ENCODE peak calls at places on chromosomes 11 and 22, in six cellular contexts. One of them, this sample, is unnamed.

GRCh38 chr11:4697583-4697982 is at the start of gene OR51E2:
- DNase-seq in fibroblast of mammary gland: no peak
- DNase-seq in psoas muscle: no peak
- DNase-seq in choroid plexus epithelial cell: peak; percentile 19
- DNase-seq in dorsolateral prefrontal cortex: no peak
- DNase-seq in stomach: no peak
- DNase-seq in this sample: peak; percentile 6

GRCh38 chr22:30694638-30695350 is at the start of gene OSBP2:
- DNase-seq in fibroblast of mammary gland: no peak
- DNase-seq in psoas muscle: peak; percentile 64
- DNase-seq in choroid plexus epithelial cell: no peak
- DNase-seq in dorsolateral prefrontal cortex: peak; percentile 78
- DNase-seq in stomach: peak; percentile 57
- DNase-seq in this sample: no peak

GRCh38 chr11:134124660-134125451 is 56.0 kb downstream of the JAM3 start:
- DNase-seq in fibroblast of mammary gland: peak; percentile 66
- DNase-seq in psoas muscle: peak; percentile 70
- DNase-seq in choroid plexus epithelial cell: no peak
- DNase-seq in dorsolateral prefrontal cortex: peak; percentile 80
- DNase-seq in stomach: peak; percentile 40
- DNase-seq in this sample: peak; percentile 35

GRCh38 chr11:66976048-66976467 is 954 bp downstream of the C11orf86 start:
- DNase-seq in fibroblast of mammary gland: no peak
- DNase-seq in psoas muscle: no peak
- DNase-seq in choroid plexus epithelial cell: peak; percentile 42
- DNase-seq in dorsolateral prefrontal cortex: no peak
- DNase-seq in stomach: no peak
- DNase-seq in this sample: no peak

GRCh38 chr11:103892603-103893002 is 143.8 kb upstream of the DDI1 start:
- DNase-seq in fibroblast of mammary gland: peak; percentile 79
- DNase-seq in psoas muscle: no peak
- DNase-seq in choroid plexus epithelial cell: peak; percentile 60
- DNase-seq in dorsolateral prefrontal cortex: no peak
- DNase-seq in stomach: no peak
- DNase-seq in this sample: peak; percentile 67

GRCh38 chr11:12224537-12224893 is 114.1 kb downstream of the MICAL2 start:
- DNase-seq in fibroblast of mammary gland: peak; percentile 48
- DNase-seq in psoas muscle: peak; percentile 87
- DNase-seq in choroid plexus epithelial cell: peak; percentile 90
- DNase-seq in dorsolateral prefrontal cortex: no peak
- DNase-seq in stomach: peak; percentile 90
- DNase-seq in this sample: peak; percentile 98

GRCh38 chr11:119673389-119674336 is 55.3 kb downstream of the NECTIN1 start:
- DNase-seq in fibroblast of mammary gland: no peak
- DNase-seq in psoas muscle: no peak
- DNase-seq in choroid plexus epithelial cell: no peak
- DNase-seq in dorsolateral prefrontal cortex: no peak
- DNase-seq in stomach: peak; percentile 30
- DNase-seq in this sample: no peak

GRCh38 chr11:20003357-20003756 is 156.9 kb downstream of the DBX1 start:
- DNase-seq in fibroblast of mammary gland: no peak
- DNase-seq in psoas muscle: no peak
- DNase-seq in choroid plexus epithelial cell: no peak
- DNase-seq in dorsolateral prefrontal cortex: no peak
- DNase-seq in stomach: no peak
- DNase-seq in this sample: no peak

GRCh38 chr22:22440188-22440587 is 68.4 kb downstream of the ZNF280B start:
- DNase-seq in fibroblast of mammary gland: no peak
- DNase-seq in psoas muscle: no peak
- DNase-seq in choroid plexus epithelial cell: no peak
- DNase-seq in dorsolateral prefrontal cortex: no peak
- DNase-seq in stomach: no peak
- DNase-seq in this sample: no peak

GRCh38 chr22:48884786-48885185 is 942.9 kb downstream of the BRD1 start:
- DNase-seq in fibroblast of mammary gland: no peak
- DNase-seq in psoas muscle: peak; percentile 40
- DNase-seq in choroid plexus epithelial cell: no peak
- DNase-seq in dorsolateral prefrontal cortex: peak; percentile 37
- DNase-seq in stomach: no peak
- DNase-seq in this sample: no peak

GRCh38 chr11:10400856-10401255 is 54.2 kb upstream of the AMPD3 start:
- DNase-seq in fibroblast of mammary gland: no peak
- DNase-seq in psoas muscle: no peak
- DNase-seq in choroid plexus epithelial cell: peak; percentile 20
- DNase-seq in dorsolateral prefrontal cortex: no peak
- DNase-seq in stomach: no peak
- DNase-seq in this sample: peak; percentile 41

GRCh38 chr11:64127267-64128072 is 38.4 kb downstream of the MACROD1 start:
- DNase-seq in fibroblast of mammary gland: no peak
- DNase-seq in psoas muscle: no peak
- DNase-seq in choroid plexus epithelial cell: no peak
- DNase-seq in dorsolateral prefrontal cortex: no peak
- DNase-seq in stomach: no peak
- DNase-seq in this sample: no peak

GRCh38 chr22:39454385-39454871 is 2.4 kb upstream of the MGAT3 start:
- DNase-seq in fibroblast of mammary gland: no peak
- DNase-seq in psoas muscle: no peak
- DNase-seq in choroid plexus epithelial cell: no peak
- DNase-seq in dorsolateral prefrontal cortex: no peak
- DNase-seq in stomach: peak; percentile 68
- DNase-seq in this sample: no peak

GRCh38 chr11:9574556-9574805 is 1.0 kb downstream of the WEE1 start:
- DNase-seq in fibroblast of mammary gland: no peak
- DNase-seq in psoas muscle: peak; percentile 66
- DNase-seq in choroid plexus epithelial cell: peak; percentile 39
- DNase-seq in dorsolateral prefrontal cortex: no peak
- DNase-seq in stomach: peak; percentile 34
- DNase-seq in this sample: no peak

GRCh38 chr22:30205281-30206115 is 41.1 kb downstream of the LIF start:
- DNase-seq in fibroblast of mammary gland: peak; percentile 98
- DNase-seq in psoas muscle: peak; percentile 85
- DNase-seq in choroid plexus epithelial cell: peak; percentile 94
- DNase-seq in dorsolateral prefrontal cortex: no peak
- DNase-seq in stomach: peak; percentile 25
- DNase-seq in this sample: peak; percentile 92

GRCh38 chr22:25059438-25059837 is 106.9 kb downstream of the KIAA1671 start:
- DNase-seq in fibroblast of mammary gland: no peak
- DNase-seq in psoas muscle: no peak
- DNase-seq in choroid plexus epithelial cell: no peak
- DNase-seq in dorsolateral prefrontal cortex: no peak
- DNase-seq in stomach: no peak
- DNase-seq in this sample: no peak

GRCh38 chr11:114283422-114283821 is 12.8 kb upstream of the NNMT start:
- DNase-seq in fibroblast of mammary gland: no peak
- DNase-seq in psoas muscle: no peak
- DNase-seq in choroid plexus epithelial cell: no peak
- DNase-seq in dorsolateral prefrontal cortex: no peak
- DNase-seq in stomach: no peak
- DNase-seq in this sample: no peak

GRCh38 chr11:8060146-8060719 is 20.8 kb upstream of the TUB start:
- DNase-seq in fibroblast of mammary gland: no peak
- DNase-seq in psoas muscle: no peak
- DNase-seq in choroid plexus epithelial cell: no peak
- DNase-seq in dorsolateral prefrontal cortex: no peak
- DNase-seq in stomach: peak; percentile 13
- DNase-seq in this sample: no peak

GRCh38 chr11:2472428-2473186 is 27.8 kb downstream of the KCNQ1 start:
- DNase-seq in fibroblast of mammary gland: no peak
- DNase-seq in psoas muscle: no peak
- DNase-seq in choroid plexus epithelial cell: no peak
- DNase-seq in dorsolateral prefrontal cortex: no peak
- DNase-seq in stomach: peak; percentile 13
- DNase-seq in this sample: no peak

GRCh38 chr11:3807856-3808845 is at the start of gene PGAP2:
- DNase-seq in fibroblast of mammary gland: peak; percentile 47
- DNase-seq in psoas muscle: peak; percentile 75
- DNase-seq in choroid plexus epithelial cell: peak; percentile 66
- DNase-seq in dorsolateral prefrontal cortex: peak; percentile 76
- DNase-seq in stomach: peak; percentile 68
- DNase-seq in this sample: peak; percentile 31

DNA sequence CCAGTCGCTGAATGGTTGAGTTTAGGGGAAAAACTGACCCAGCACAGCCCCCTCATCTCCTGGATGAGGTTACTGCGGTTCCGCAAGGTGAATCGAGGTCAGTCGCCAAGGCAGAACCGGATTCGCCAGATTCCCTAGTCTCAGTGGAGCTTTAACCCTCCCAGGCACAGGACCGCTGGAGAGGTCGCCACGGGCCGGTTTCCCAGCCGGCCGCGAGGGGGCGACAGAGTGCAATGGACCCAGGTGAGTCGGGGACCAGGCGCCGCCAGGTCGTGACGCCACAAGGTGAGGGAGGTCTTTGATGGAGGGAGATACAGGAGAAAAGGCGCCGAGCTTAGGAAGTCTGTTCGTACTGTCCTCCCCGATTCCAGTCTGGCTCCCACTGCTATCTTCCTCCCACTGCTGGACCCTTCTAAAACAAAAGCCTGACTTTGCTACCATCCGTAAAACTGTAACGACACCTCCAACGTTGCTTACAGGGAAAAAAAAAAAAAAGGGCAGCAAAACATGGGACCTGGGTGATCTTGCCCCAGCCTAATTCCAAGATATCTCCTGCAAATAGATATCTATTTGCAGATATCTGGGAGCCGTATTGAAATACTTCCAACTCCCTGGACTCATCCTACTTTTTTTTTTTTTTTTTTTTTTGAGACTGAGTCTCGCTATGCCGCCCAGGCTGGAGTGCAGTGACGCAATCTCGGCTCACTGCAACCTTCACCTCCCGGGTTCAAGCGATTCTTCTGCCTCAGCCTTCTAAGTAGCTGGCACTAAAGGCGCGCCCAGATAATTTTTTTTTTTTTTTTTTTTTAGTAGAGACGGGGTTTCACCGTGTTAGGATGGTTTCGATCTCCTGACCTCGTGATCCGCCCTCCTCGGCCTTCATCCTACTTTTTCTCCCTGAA is 1.4 kb upstream of the GGA1 start:
- DNase-seq in fibroblast of mammary gland: peak; percentile 46
- DNase-seq in psoas muscle: peak; percentile 87
- DNase-seq in choroid plexus epithelial cell: peak; percentile 72
- DNase-seq in dorsolateral prefrontal cortex: peak; percentile 86
- DNase-seq in stomach: peak; percentile 97
- DNase-seq in this sample: peak; percentile 55
- H3K4me3 ChIP-seq in fibroblast of mammary gland: peak overlapping the region; percentile 25
- H3K4me3 ChIP-seq in psoas muscle: peak overlapping the region; percentile 99
- H3K4me3 ChIP-seq in choroid plexus epithelial cell: peak overlapping the region; percentile 41
- H3K4me3 ChIP-seq in dorsolateral prefrontal cortex: peak overlapping the region; percentile 81
- H3K4me3 ChIP-seq in stomach: peak overlapping the region; percentile 94
- H3K4me3 ChIP-seq in this sample: peak overlapping the region; percentile 82

GRCh38 chr11:116928845-116929244 is 91.4 kb upstream of the APOA1 start:
- DNase-seq in fibroblast of mammary gland: no peak
- DNase-seq in psoas muscle: no peak
- DNase-seq in choroid plexus epithelial cell: peak; percentile 12
- DNase-seq in dorsolateral prefrontal cortex: no peak
- DNase-seq in stomach: no peak
- DNase-seq in this sample: no peak

GRCh38 chr11:116930586-116930985 is 93.2 kb upstream of the APOA1 start:
- DNase-seq in fibroblast of mammary gland: no peak
- DNase-seq in psoas muscle: no peak
- DNase-seq in choroid plexus epithelial cell: no peak
- DNase-seq in dorsolateral prefrontal cortex: no peak
- DNase-seq in stomach: no peak
- DNase-seq in this sample: no peak

GRCh38 chr11:116931206-116931953 is 94.0 kb upstream of the APOA1 start:
- DNase-seq in fibroblast of mammary gland: peak; percentile 13
- DNase-seq in psoas muscle: no peak
- DNase-seq in choroid plexus epithelial cell: peak; percentile 16
- DNase-seq in dorsolateral prefrontal cortex: no peak
- DNase-seq in stomach: no peak
- DNase-seq in this sample: no peak

GRCh38 chr11:116929393-116930090 is 92.1 kb upstream of the APOA1 start:
- DNase-seq in fibroblast of mammary gland: peak; percentile 37
- DNase-seq in psoas muscle: no peak
- DNase-seq in choroid plexus epithelial cell: peak; percentile 27
- DNase-seq in dorsolateral prefrontal cortex: no peak
- DNase-seq in stomach: no peak
- DNase-seq in this sample: no peak

GRCh38 chr11:116930177-116930576 is 92.8 kb upstream of the APOA1 start:
- DNase-seq in fibroblast of mammary gland: peak; percentile 32
- DNase-seq in psoas muscle: no peak
- DNase-seq in choroid plexus epithelial cell: peak; percentile 70
- DNase-seq in dorsolateral prefrontal cortex: no peak
- DNase-seq in stomach: no peak
- DNase-seq in this sample: peak; percentile 49
- H3K4me3 ChIP-seq in fibroblast of mammary gland: no peak overlapping the region
- H3K4me3 ChIP-seq in psoas muscle: peak overlapping the region; percentile 26
- H3K4me3 ChIP-seq in choroid plexus epithelial cell: no peak overlapping the region
- H3K4me3 ChIP-seq in dorsolateral prefrontal cortex: no peak overlapping the region
- H3K4me3 ChIP-seq in stomach: peak overlapping the region; percentile 18
- H3K4me3 ChIP-seq in this sample: peak overlapping the region; percentile 6

GRCh38 chr11:469684-470667 is 19.9 kb downstream of the PTDSS2 start:
- DNase-seq in fibroblast of mammary gland: peak; percentile 82
- DNase-seq in psoas muscle: peak; percentile 52
- DNase-seq in choroid plexus epithelial cell: peak; percentile 91
- DNase-seq in dorsolateral prefrontal cortex: peak; percentile 84
- DNase-seq in stomach: peak; percentile 63
- DNase-seq in this sample: peak; percentile 52

GRCh38 chr11:471468-472145 is 21.5 kb downstream of the PTDSS2 start:
- DNase-seq in fibroblast of mammary gland: no peak
- DNase-seq in psoas muscle: peak; percentile 54
- DNase-seq in choroid plexus epithelial cell: no peak
- DNase-seq in dorsolateral prefrontal cortex: no peak
- DNase-seq in stomach: no peak
- DNase-seq in this sample: no peak

GRCh38 chr11:465896-466538 is 15.9 kb downstream of the PTDSS2 start:
- DNase-seq in fibroblast of mammary gland: no peak
- DNase-seq in psoas muscle: no peak
- DNase-seq in choroid plexus epithelial cell: no peak
- DNase-seq in dorsolateral prefrontal cortex: no peak
- DNase-seq in stomach: no peak
- DNase-seq in this sample: no peak

GRCh38 chr11:468036-468435 is 18.0 kb downstream of the PTDSS2 start:
- DNase-seq in fibroblast of mammary gland: no peak
- DNase-seq in psoas muscle: peak; percentile 36
- DNase-seq in choroid plexus epithelial cell: no peak
- DNase-seq in dorsolateral prefrontal cortex: no peak
- DNase-seq in stomach: no peak
- DNase-seq in this sample: no peak

GRCh38 chr11:468493-468892 is 18.4 kb downstream of the PTDSS2 start:
- DNase-seq in fibroblast of mammary gland: no peak
- DNase-seq in psoas muscle: no peak
- DNase-seq in choroid plexus epithelial cell: no peak
- DNase-seq in dorsolateral prefrontal cortex: no peak
- DNase-seq in stomach: no peak
- DNase-seq in this sample: no peak
- H3K4me3 ChIP-seq in fibroblast of mammary gland: no peak overlapping the region
- H3K4me3 ChIP-seq in psoas muscle: no peak overlapping the region
- H3K4me3 ChIP-seq in choroid plexus epithelial cell: no peak overlapping the region
- H3K4me3 ChIP-seq in dorsolateral prefrontal cortex: no peak overlapping the region
- H3K4me3 ChIP-seq in stomach: no peak overlapping the region
- H3K4me3 ChIP-seq in this sample: no peak overlapping the region

DNA sequence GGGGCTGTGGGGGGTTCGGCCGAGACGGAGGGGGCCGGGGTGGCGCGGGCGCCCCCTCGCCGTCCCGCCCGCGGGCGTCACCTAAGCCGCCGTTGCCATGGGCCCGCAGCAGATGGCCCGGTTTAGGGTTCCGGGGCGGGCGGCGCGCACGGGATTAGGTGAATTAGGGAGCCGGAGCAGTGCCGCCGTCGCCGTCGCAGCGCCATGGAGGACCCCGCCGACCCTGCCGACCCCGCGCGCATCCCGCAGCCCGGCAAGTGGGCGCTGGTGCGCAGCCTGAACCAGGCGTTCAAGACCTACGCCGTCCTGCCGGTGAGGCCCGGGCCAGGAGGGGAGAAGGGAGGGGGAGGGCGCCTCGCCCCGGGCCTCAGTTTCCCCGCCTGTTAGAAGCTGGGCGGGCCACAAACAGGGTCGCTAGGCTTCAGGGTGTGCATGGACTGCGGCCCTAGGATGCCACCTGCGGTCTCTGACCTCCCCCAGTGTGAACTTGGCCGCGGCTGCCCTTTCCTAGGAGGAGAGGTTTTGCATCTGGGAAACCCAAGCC is 10.1 kb downstream of the MYO7A start:
- DNase-seq in fibroblast of mammary gland: no peak
- DNase-seq in psoas muscle: no peak
- DNase-seq in choroid plexus epithelial cell: no peak
- DNase-seq in dorsolateral prefrontal cortex: no peak
- DNase-seq in stomach: no peak
- DNase-seq in this sample: no peak
- H3K4me3 ChIP-seq in fibroblast of mammary gland: no peak overlapping the region
- H3K4me3 ChIP-seq in psoas muscle: peak overlapping the region; percentile 32
- H3K4me3 ChIP-seq in choroid plexus epithelial cell: no peak overlapping the region
- H3K4me3 ChIP-seq in dorsolateral prefrontal cortex: no peak overlapping the region
- H3K4me3 ChIP-seq in stomach: no peak overlapping the region
- H3K4me3 ChIP-seq in this sample: no peak overlapping the region